ENCODE peak calls at places on chromosome 1, in seven cellular contexts. F is trophoblast cell, B is mesendoderm, Q is H9, D is mesenchymal stem cell, P is H1, O is neuronal stem cell. H is an unnamed sample.

GRCh38 chr1:4079815-4080214 is 179.7 kb upstream of the C1orf174 start:
- DNase-seq in F (no peak), B (no peak), Q (no peak), D (no peak), P (no peak), O (no peak), H (no peak)

GRCh38 chr1:201745023-201745422 is 83.9 kb upstream of the IPO9 start:
- DNase-seq in F (no peak), B (no peak), Q (no peak), D (peak), P (no peak), O (no peak), H (peak)

GRCh38 chr1:212234431-212235298 is 50.5 kb upstream of the PPP2R5A start:
- DNase-seq in F (peak), B (no peak), Q (no peak), D (peak), P (no peak), O (no peak), H (peak)

GRCh38 chr1:55055084-55055882 is 15.9 kb downstream of the PCSK9 start:
- DNase-seq in F (peak), B (no peak), Q (peak), D (no peak), P (no peak), O (no peak), H (no peak)

GRCh38 chr1:150973258-150973825 is 1.3 kb downstream of the CERS2 start:
- DNase-seq in F (no peak), B (no peak), Q (no peak), D (peak), P (no peak), O (no peak), H (no peak)

GRCh38 chr1:239922778-239923522 is 168.7 kb upstream of the FMN2 start:
- DNase-seq in F (no peak), B (peak), Q (no peak), D (no peak), P (no peak), O (no peak), H (no peak)

GRCh38 chr1:14372526-14372925 is 226.0 kb upstream of the KAZN start:
- DNase-seq in F (no peak), B (no peak), Q (no peak), D (no peak), P (no peak), O (no peak), H (no peak)

GRCh38 chr1:229884765-229885164 is 182.3 kb upstream of the GALNT2 start:
- DNase-seq in F (no peak), B (peak), Q (peak), D (no peak), P (no peak), O (no peak), H (no peak)

GRCh38 chr1:39418223-39418622 is 73.2 kb upstream of the BMP8A start:
- DNase-seq in F (no peak), B (no peak), Q (no peak), D (no peak), P (no peak), O (no peak), H (peak)

GRCh38 chr1:235093013-235093618 is 35.5 kb downstream of the TOMM20 start:
- DNase-seq in F (peak), B (peak), Q (peak), D (peak), P (no peak), O (no peak), H (peak)

GRCh38 chr1:63214553-63214952 is 107.8 kb upstream of the FOXD3 start:
- DNase-seq in F (no peak), B (no peak), Q (no peak), D (no peak), P (no peak), O (no peak), H (no peak)

GRCh38 chr1:29304025-29304684 is 67.8 kb downstream of the PTPRU start:
- DNase-seq in F (no peak), B (no peak), Q (no peak), D (no peak), P (no peak), O (no peak), H (no peak)

GRCh38 chr1:241356519-241357365 is at the start of gene RGS7:
- DNase-seq in F (peak), B (peak), Q (peak), D (peak), P (no peak), O (peak), H (peak)

GRCh38 chr1:6965062-6965913 is 180.0 kb downstream of the CAMTA1 start:
- DNase-seq in F (no peak), B (no peak), Q (no peak), D (no peak), P (no peak), O (no peak), H (no peak)

GRCh38 chr1:89295187-89295586 is 22.5 kb upstream of the GBP5 start:
- DNase-seq in F (no peak), B (peak), Q (no peak), D (no peak), P (no peak), O (no peak), H (no peak)

GRCh38 chr1:13583592-13583963 is at the start of gene PDPN:
- DNase-seq in F (no peak), B (peak), Q (peak), D (peak), P (peak), O (peak), H (no peak)

GRCh38 chr1:50523548-50523947 is 100.3 kb upstream of the DMRTA2 start:
- DNase-seq in F (no peak), B (no peak), Q (no peak), D (no peak), P (no peak), O (no peak), H (no peak)
- H2BK5ac ChIP-seq in F (no peak), B (no peak), Q (no peak), D (no peak), P (no peak), O (no peak), H (no peak)

GRCh38 chr1:115791816-115792215 is 23.3 kb upstream of the CASQ2 start:
- DNase-seq in F (peak), B (no peak), Q (no peak), D (no peak), P (no peak), O (no peak), H (no peak)
- H2BK5ac ChIP-seq in F (no peak), B (no peak), Q (no peak), D (no peak), P (no peak), O (no peak), H (no peak)

GRCh38 chr1:956636-957035 is 2.4 kb downstream of the NOC2L start:
- DNase-seq in F (no peak), B (no peak), Q (no peak), D (no peak), P (no peak), O (no peak), H (no peak)
- H2BK5ac ChIP-seq in F (no peak), B (no peak), Q (no peak), D (no peak), P (no peak), O (no peak), H (no peak)

GRCh38 chr1:90507173-90507572 is 209.9 kb downstream of the BARHL2 start:
- DNase-seq in F (no peak), B (no peak), Q (no peak), D (no peak), P (no peak), O (no peak), H (no peak)
- H2BK5ac ChIP-seq in F (no peak), B (no peak), Q (no peak), D (no peak), P (no peak), O (no peak), H (no peak)

DNA sequence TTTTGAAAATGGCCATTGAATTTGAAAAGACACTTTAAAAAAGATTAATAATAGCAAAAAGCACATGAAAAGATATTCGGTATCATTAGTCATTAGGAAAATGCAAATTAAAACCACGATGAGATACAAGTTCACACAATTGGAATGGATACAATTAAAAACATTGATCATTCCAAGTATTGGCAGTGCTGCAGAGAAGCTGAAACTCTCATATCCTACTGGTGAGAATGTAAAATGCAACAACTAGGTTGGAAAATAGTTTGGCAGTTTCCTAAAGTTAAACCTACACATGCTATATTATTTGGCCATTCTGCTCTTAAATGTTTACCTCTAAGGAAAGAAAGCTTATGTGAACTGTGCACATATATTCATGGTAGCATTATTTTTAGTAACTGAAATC is 838.7 kb upstream of the PRMT6 start:
- DNase-seq in F (no peak), B (no peak), Q (no peak), D (no peak), P (no peak), O (no peak), H (no peak)
- H2BK5ac ChIP-seq in F (no peak), B (no peak), Q (no peak), D (no peak), P (no peak), O (no peak), H (no peak)

GRCh38 chr1:183152216-183152615 is 33.8 kb upstream of the LAMC2 start:
- DNase-seq in F (no peak), B (no peak), Q (no peak), D (no peak), P (no peak), O (no peak), H (no peak)
- H2BK5ac ChIP-seq in F (no peak), B (no peak), Q (no peak), D (no peak), P (no peak), O (no peak), H (no peak)

GRCh38 chr1:223617671-223618070 is 47.8 kb downstream of the CAPN8 start:
- DNase-seq in F (no peak), B (no peak), Q (no peak), D (no peak), P (no peak), O (no peak), H (no peak)

GRCh38 chr1:223621312-223621734 is 44.2 kb downstream of the CAPN8 start:
- DNase-seq in F (no peak), B (no peak), Q (no peak), D (no peak), P (no peak), O (no peak), H (no peak)

GRCh38 chr1:223622132-223622842 is 43.2 kb downstream of the CAPN8 start:
- DNase-seq in F (no peak), B (no peak), Q (no peak), D (no peak), P (no peak), O (peak), H (no peak)

GRCh38 chr1:223620297-223620900 is 45.1 kb downstream of the CAPN8 start:
- DNase-seq in F (no peak), B (no peak), Q (no peak), D (no peak), P (no peak), O (no peak), H (no peak)

GRCh38 chr1:223618680-223619079 is 46.8 kb downstream of the CAPN8 start:
- DNase-seq in F (no peak), B (no peak), Q (no peak), D (no peak), P (no peak), O (no peak), H (no peak)
- H2BK5ac ChIP-seq in F (no peak), B (no peak), Q (no peak), D (no peak), P (no peak), O (no peak), H (no peak)

DNA sequence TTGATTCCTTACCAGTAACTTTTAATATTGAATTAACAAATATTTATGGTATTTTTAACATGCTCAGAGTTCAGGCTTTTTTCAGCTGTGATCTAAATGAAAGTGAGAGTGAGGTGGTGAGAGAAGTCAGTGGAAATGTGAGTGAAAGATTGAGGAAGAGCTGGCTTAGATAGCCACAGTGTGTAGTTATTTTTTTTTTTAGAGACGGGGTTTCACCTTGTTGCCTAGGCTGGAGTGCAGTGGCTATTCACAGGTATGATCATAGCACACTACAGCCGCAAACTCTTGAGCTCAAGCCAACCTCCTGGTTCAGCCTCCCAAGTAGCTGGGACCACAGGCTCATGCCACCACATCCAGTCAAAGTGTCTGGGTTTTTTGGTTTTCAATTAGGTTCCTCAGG is 10.9 kb downstream of the RNF11 start:
- DNase-seq in F (no peak), B (no peak), Q (no peak), D (no peak), P (no peak), O (no peak), H (no peak)
- H2BK5ac ChIP-seq in F (no peak), B (no peak), Q (no peak), D (no peak), P (no peak), O (no peak), H (no peak)

DNA sequence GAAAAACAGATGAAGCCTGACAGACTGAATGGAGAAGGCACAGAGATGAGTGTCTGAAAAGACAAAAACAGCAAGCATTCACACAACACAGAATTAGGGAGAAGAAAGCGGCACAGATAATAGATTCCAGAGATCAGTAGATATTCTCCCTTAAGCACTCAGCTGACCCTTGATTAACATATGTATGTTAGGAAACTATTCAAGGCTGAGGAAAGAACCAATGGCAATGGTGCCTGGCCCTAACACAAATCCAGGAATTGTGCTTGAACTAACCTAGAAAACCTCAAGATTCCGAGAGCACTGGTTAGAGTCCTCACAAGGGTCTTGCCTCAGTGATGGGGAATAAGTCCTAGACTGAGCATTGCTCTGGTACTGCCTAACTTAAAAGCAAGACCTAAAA is 30.9 kb downstream of the KCNT2 start:
- DNase-seq in F (no peak), B (peak), Q (no peak), D (no peak), P (no peak), O (no peak), H (no peak)
- H2BK5ac ChIP-seq in F (no peak), B (no peak), Q (no peak), D (no peak), P (no peak), O (no peak), H (no peak)